ENCODE peak calls at places on chromosome 11, in five cellular contexts. W is right atrium auricular region; X is effector memory CD4-positive, alpha-beta T cell; G is GM06990; H is upper lobe of right lung. N is an unnamed sample.

GRCh38 chr11:122656631-122657101 is 1.1 kb downstream of the UBASH3B start:
- DNase-seq in W (no peak), X (peak; percentile 12), G (peak; percentile 26), H (peak; percentile 71), N (no peak)

GRCh38 chr11:64368673-64369074 is 9.7 kb downstream of the RPS6KA4 start:
- DNase-seq in H (no peak), G (no peak), X (no peak), W (no peak), N (no peak)

GRCh38 chr11:16295592-16295991 is 60.8 kb downstream of the SOX6 start:
- DNase-seq in G (no peak), W (no peak), H (no peak), X (no peak), N (no peak)

GRCh38 chr11:78453140-78453935 is 35.7 kb upstream of the GAB2 start:
- DNase-seq in W (no peak), X (no peak), G (no peak), H (no peak), N (no peak)

GRCh38 chr11:10688401-10688800 is 5.2 kb downstream of the IRAG1 start:
- DNase-seq in X (no peak), G (no peak), H (no peak), W (no peak), N (no peak)

GRCh38 chr11:95078526-95078925 is 11.1 kb upstream of the ENDOD1 start:
- DNase-seq in X (no peak), G (no peak), H (no peak), W (no peak), N (no peak)

GRCh38 chr11:123587044-123587443 is 67.4 kb downstream of the SCN3B start:
- DNase-seq in H (no peak), G (no peak), X (no peak), W (no peak), N (no peak)

GRCh38 chr11:69265911-69266510 is 27.9 kb upstream of the MYEOV start:
- DNase-seq in G (no peak), W (no peak), H (peak; percentile 52), X (no peak), N (no peak)

GRCh38 chr11:2348986-2349385 is 28.1 kb upstream of the CD81 start:
- DNase-seq in W (no peak), G (no peak), H (no peak), X (no peak), N (no peak)

GRCh38 chr11:112705148-112705547 is 256.1 kb upstream of the NCAM1 start:
- DNase-seq in W (no peak), H (no peak), G (no peak), X (no peak), N (no peak)

GRCh38 chr11:102047305-102047924 is at the start of gene CFAP300:
- DNase-seq in G (peak; percentile 45), X (no peak), H (peak; percentile 94), W (peak; percentile 89), N (no peak)
- H3K4me3 ChIP-seq in G (no peak within 1 kb of the TSS), X (peak within 1 kb of the TSS; percentile 37), H (peak within 1 kb of the TSS; percentile 59), W (peak within 1 kb of the TSS; percentile 55), N (peak within 1 kb of the TSS; percentile 52)

GRCh38 chr11:101584651-101585050 is 844 bp upstream of the TRPC6 start:
- DNase-seq in W (no peak), X (no peak), G (no peak), H (no peak), N (no peak)
- H3K4me3 ChIP-seq in W (no peak overlapping the region), X (no peak overlapping the region), G (no peak overlapping the region), H (peak overlapping the region; percentile 51), N (peak overlapping the region; percentile 63)

GRCh38 chr11:7439921-7440320 is 45.4 kb upstream of the OLFML1 start:
- DNase-seq in H (no peak), W (no peak), G (no peak), X (no peak), N (no peak)

GRCh38 chr11:7430496-7430895 is 54.8 kb upstream of the OLFML1 start:
- DNase-seq in W (no peak), G (no peak), H (no peak), X (no peak), N (peak; percentile 60)

GRCh38 chr11:7437706-7438105 is 47.6 kb upstream of the OLFML1 start:
- DNase-seq in W (no peak), H (no peak), G (no peak), X (no peak), N (no peak)

GRCh38 chr11:7436657-7437056 is 48.6 kb upstream of the OLFML1 start:
- DNase-seq in H (no peak), G (peak; percentile 48), W (no peak), X (no peak), N (no peak)

DNA sequence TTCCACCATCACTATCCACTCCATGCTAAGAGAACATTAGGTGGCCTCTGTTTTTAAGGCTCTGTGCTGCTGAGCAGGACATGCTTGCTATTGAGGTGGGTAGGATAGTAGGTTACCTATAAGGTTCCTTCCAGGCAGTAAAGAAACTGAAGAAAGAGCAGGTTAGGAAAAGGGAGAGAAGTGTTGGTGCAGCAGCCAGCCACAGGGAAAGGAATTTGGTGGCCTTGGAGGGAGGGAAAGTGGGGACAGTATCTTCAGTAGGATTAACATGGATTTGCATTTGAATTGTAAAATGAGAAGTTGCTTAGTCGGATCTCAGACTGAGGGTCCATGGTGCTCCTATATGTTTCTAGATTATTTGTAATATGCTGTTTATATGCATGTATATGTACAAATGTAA is 49.2 kb upstream of the OLFML1 start:
- DNase-seq in X (no peak), H (no peak), G (no peak), W (no peak), N (no peak)
- H3K4me3 ChIP-seq in X (no peak overlapping the region), H (no peak overlapping the region), G (no peak overlapping the region), W (no peak overlapping the region), N (no peak overlapping the region)

GRCh38 chr11:66287256-66288137 is 1.4 kb downstream of the YIF1A start:
- DNase-seq in W (no peak), X (no peak), G (no peak), H (no peak), N (no peak)
- H3K4me3 ChIP-seq in W (peak overlapping the region; percentile 90), X (no peak overlapping the region), G (peak overlapping the region; percentile 71), H (peak overlapping the region; percentile 78), N (peak overlapping the region; percentile 92)

GRCh38 chr11:128497057-128497957 is 90.1 kb downstream of the ETS1 start:
- DNase-seq in G (peak; percentile 58), X (no peak), W (no peak), H (no peak), N (no peak)
- H3K4me3 ChIP-seq in G (peak overlapping the region; percentile 39), X (peak overlapping the region; percentile 38), W (peak overlapping the region; percentile 22), H (peak overlapping the region; percentile 2), N (no peak overlapping the region)

DNA sequence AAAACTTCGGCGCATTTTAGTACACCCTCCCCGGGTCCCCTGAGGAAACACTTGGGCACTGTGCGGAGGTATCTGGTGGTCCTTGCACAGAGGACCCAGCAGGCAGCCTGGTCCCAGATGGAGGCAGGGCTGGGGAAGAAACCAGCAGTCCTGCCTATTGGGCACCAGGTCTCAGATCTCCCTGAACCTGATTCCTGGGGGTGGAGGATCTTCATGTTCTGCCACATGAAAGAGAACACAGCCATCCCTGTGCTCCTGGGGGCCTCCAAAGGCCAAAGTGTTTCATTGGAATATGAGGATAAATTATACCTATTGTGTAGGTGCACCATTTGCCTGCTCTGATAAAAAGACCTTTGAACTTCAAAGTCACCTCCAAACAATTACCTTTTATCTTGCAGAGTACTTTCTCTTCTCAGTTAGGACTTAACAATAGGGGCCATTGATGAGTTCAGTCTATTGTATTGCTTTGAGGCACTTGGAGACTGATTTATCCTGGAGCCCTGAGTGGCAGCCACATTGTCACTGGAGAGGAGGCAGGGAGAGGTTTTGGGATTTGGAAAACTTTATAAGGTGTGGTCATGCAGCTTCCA is 1.8 kb downstream of the RCN1 start:
- DNase-seq in X (no peak), W (no peak), G (no peak), H (no peak), N (no peak)
- H3K4me3 ChIP-seq in X (no peak overlapping the region), W (peak overlapping the region; percentile 83), G (peak overlapping the region; percentile 86), H (peak overlapping the region; percentile 86), N (peak overlapping the region; percentile 70)

GRCh38 chr11:130693543-130693942 is 222.7 kb downstream of the SNX19 start:
- DNase-seq in H (no peak), W (no peak), G (no peak), X (no peak), N (no peak)

GRCh38 chr11:130689222-130689908 is 226.9 kb downstream of the SNX19 start:
- DNase-seq in H (no peak), X (no peak), G (no peak), W (no peak), N (no peak)

GRCh38 chr11:130692220-130692619 is 224.1 kb downstream of the SNX19 start:
- DNase-seq in W (no peak), X (no peak), H (no peak), G (no peak), N (no peak)

GRCh38 chr11:130691581-130691980 is 224.7 kb downstream of the SNX19 start:
- DNase-seq in G (no peak), W (no peak), X (no peak), H (no peak), N (no peak)
- H3K4me3 ChIP-seq in G (no peak overlapping the region), W (no peak overlapping the region), X (no peak overlapping the region), H (no peak overlapping the region), N (no peak overlapping the region)

DNA sequence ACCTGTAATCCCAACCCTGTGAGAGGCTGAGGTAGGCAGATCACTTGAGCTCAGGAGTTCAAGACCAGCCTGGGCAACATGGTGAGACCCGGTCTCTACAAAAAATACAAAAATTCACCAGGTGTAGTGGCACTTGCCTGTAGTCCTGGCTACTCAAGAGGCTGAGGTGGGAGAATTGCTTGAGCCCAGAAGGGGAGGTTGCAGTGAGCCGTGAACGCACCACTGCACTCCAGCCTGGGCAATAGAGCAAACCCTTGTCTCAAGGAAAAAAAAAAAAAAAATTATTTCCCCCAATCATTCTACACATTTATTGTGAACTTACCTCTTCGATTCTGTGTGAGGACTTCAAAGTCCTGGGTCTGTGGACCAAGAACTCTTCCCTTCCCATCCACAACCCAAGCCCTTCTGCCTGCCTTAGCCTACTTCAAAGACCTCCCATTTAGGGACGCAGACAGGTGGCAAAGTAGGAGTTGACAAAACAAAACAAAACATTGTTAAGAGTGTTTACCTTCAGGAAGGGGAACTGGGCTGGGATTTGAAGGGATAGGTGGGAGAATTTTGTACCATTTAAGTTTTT is 3.8 kb upstream of the WEE1 start:
- DNase-seq in H (no peak), W (no peak), G (no peak), X (no peak), N (no peak)
- H3K4me3 ChIP-seq in H (no peak overlapping the region), W (peak overlapping the region; percentile 16), G (no peak overlapping the region), X (no peak overlapping the region), N (no peak overlapping the region)

DNA sequence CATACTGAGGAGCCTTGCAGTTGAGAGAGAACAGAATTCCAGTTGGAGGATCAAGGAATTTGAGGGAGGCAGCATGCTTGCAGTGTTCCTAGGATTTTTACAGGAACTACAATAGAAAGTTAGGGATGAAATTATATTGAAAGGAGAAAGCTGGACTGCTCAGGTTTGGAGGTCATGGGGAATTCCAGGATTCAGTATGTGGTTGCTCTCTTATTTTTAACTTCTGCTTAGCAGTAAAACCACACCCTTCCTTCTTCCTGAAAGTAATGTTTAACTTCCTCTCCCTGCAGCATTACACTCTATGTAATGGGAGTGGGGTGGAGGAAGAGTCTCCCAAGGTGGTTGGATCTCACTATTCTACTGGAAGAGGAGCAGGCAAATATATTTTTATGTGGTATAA is 31.3 kb downstream of the CTNND1 start:
- DNase-seq in G (no peak), W (no peak), H (no peak), X (no peak), N (no peak)
- H3K4me3 ChIP-seq in G (no peak overlapping the region), W (no peak overlapping the region), H (peak overlapping the region; percentile 6), X (peak overlapping the region; percentile 11), N (no peak overlapping the region)

N was measured in vagina.